ENCODE peak calls at places on chromosomes 5 and 9, in seven cellular contexts. S is WTC11, C is 8988T, H is heart left ventricle, Z is cerebellar cortex, D is progenitor cell of endocrine pancreas, R is hypothalamus. F is an unnamed sample.

GRCh38 chr5:178469011-178469974 is 120.9 kb downstream of the COL23A1 start:
- DNase-seq in R (no peak), H (no peak), D (no peak), C (no peak), Z (no peak), S (no peak), F (peak; percentile 60)

GRCh38 chr9:123550797-123551196 is 194.8 kb downstream of the CRB2 start:
- DNase-seq in R (no peak), D (no peak), Z (no peak), S (peak; percentile 54), C (no peak), H (no peak), F (no peak)

GRCh38 chr9:18274693-18275092 is 199.3 kb upstream of the ADAMTSL1 start:
- DNase-seq in Z (no peak), R (no peak), S (no peak), D (no peak), H (no peak), C (no peak), F (no peak)

GRCh38 chr5:87245451-87245850 is 22.2 kb upstream of the RASA1 start:
- DNase-seq in R (no peak), Z (no peak), D (no peak), H (no peak), S (no peak), C (no peak), F (no peak)

GRCh38 chr5:164980480-164980879 is 1475.1 kb downstream of the MAT2B start:
- DNase-seq in Z (no peak), H (no peak), R (no peak), C (no peak), D (no peak), S (no peak), F (no peak)

GRCh38 chr9:91813261-91813795 is 136.7 kb downstream of the ROR2 start:
- DNase-seq in R (no peak), C (no peak), D (no peak), H (no peak), Z (no peak), S (no peak), F (no peak)

GRCh38 chr5:124649548-124650501 is 96.6 kb downstream of the ZNF608 start:
- DNase-seq in D (no peak), H (peak; percentile 86), R (peak; percentile 48), C (no peak), S (no peak), Z (peak; percentile 77), F (peak; percentile 94)

GRCh38 chr9:92508018-92508417 is 25.7 kb upstream of the ASPN start:
- DNase-seq in R (no peak), S (no peak), Z (no peak), C (no peak), H (peak; percentile 46), D (no peak), F (no peak)

GRCh38 chr9:118108971-118109370 is 404.8 kb downstream of the TLR4 start:
- DNase-seq in S (no peak), R (no peak), D (no peak), Z (no peak), H (no peak), C (no peak), F (no peak)

GRCh38 chr9:447230-448025 is 232.8 kb downstream of the DOCK8 start:
- DNase-seq in S (no peak), H (no peak), C (peak; percentile 33), R (no peak), Z (no peak), D (no peak), F (peak; percentile 61)

GRCh38 chr9:37061763-37062162 is 27.7 kb upstream of the PAX5 start:
- DNase-seq in R (no peak), C (no peak), H (no peak), Z (no peak), D (no peak), S (no peak), F (peak; percentile 58)

GRCh38 chr9:10875752-10876151 is 262.9 kb upstream of the PTPRD start:
- DNase-seq in D (no peak), R (no peak), Z (no peak), S (no peak), C (no peak), H (no peak), F (no peak)

GRCh38 chr9:127651697-127652610 is 39.9 kb downstream of the STXBP1 start:
- DNase-seq in C (no peak), D (no peak), S (no peak), H (no peak), Z (no peak), R (no peak), F (no peak)

GRCh38 chr9:94941211-94941875 is 214.8 kb downstream of the AOPEP start:
- DNase-seq in H (no peak), R (no peak), Z (no peak), S (no peak), D (no peak), C (no peak), F (no peak)

GRCh38 chr9:129669141-129669718 is 3.8 kb downstream of the PRRX2 start:
- DNase-seq in H (no peak), R (no peak), S (no peak), Z (no peak), C (no peak), D (no peak), F (peak; percentile 31)

GRCh38 chr5:126398791-126399190 is 24.4 kb upstream of the GRAMD2B start:
- DNase-seq in H (no peak), R (no peak), Z (no peak), D (no peak), S (no peak), C (no peak), F (no peak)

GRCh38 chr9:121852646-121853616 is 201.5 kb downstream of the DAB2IP start:
- DNase-seq in C (no peak), D (no peak), H (peak; percentile 77), S (no peak), R (no peak), Z (peak; percentile 85), F (no peak)

GRCh38 chr5:131671409-131671808 is 36.4 kb upstream of the RAPGEF6 start:
- DNase-seq in C (no peak), D (no peak), Z (no peak), H (no peak), R (no peak), S (no peak), F (no peak)

GRCh38 chr5:82938901-82939300 is 138.3 kb downstream of the TMEM167A start:
- DNase-seq in R (no peak), D (no peak), Z (no peak), C (no peak), S (no peak), H (no peak), F (no peak)

GRCh38 chr5:111859031-111859430 is 102.0 kb upstream of the NREP start:
- DNase-seq in C (no peak), S (no peak), Z (no peak), H (no peak), D (no peak), R (no peak), F (no peak)

GRCh38 chr9:17625644-17626388 is 47.0 kb downstream of the SH3GL2 start:
- DNase-seq in R (no peak), C (no peak), Z (peak; percentile 95), D (no peak), S (no peak), H (no peak), F (no peak)

GRCh38 chr5:17374973-17375844 is 122.8 kb upstream of the TAF11L2 start:
- DNase-seq in S (peak; percentile 22), Z (no peak), H (no peak), R (no peak), C (no peak), D (peak; percentile 10), F (no peak)

GRCh38 chr5:124524552-124525232 is 221.7 kb downstream of the ZNF608 start:
- DNase-seq in S (no peak), C (no peak), D (no peak), R (no peak), H (no peak), Z (no peak), F (peak; percentile 6)

F was measured in NB4.